ENCODE peak calls at places on chromosomes 12 and 14, in five cellular contexts. M is SK-N-SH, I is HepG2, D is GM12878, S is NT2/D1. N is an unnamed sample.

GRCh38 chr12:13039557-13039956 is 4.6 kb upstream of the FAM234B start:
- DNase-seq in S (no peak), M (no peak), D (no peak), I (no peak), N (no peak)

GRCh38 chr12:55742719-55743130 is at the start of gene GDF11:
- DNase-seq in D (no peak), S (no peak), I (peak; percentile 39), M (no peak), N (no peak)

GRCh38 chr14:74577948-74578275 is 34.1 kb downstream of the LTBP2 start:
- DNase-seq in M (no peak), S (no peak), I (no peak), D (no peak), N (no peak)

GRCh38 chr12:89695100-89695499 is 13.5 kb downstream of the ATP2B1 start:
- DNase-seq in I (no peak), S (no peak), D (no peak), M (no peak), N (no peak)

GRCh38 chr14:99543985-99544384 is 60.0 kb downstream of the CCDC85C start:
- DNase-seq in S (no peak), D (no peak), M (no peak), I (no peak), N (no peak)

GRCh38 chr14:76484355-76484754 is 108.4 kb downstream of the ESRRB start:
- DNase-seq in M (no peak), D (no peak), S (no peak), I (no peak), N (no peak)

GRCh38 chr12:54648265-54648664 is at the start of gene DCD:
- DNase-seq in M (no peak), D (no peak), S (no peak), I (no peak), N (no peak)

GRCh38 chr12:93163260-93164036 is 214.3 kb upstream of the NUDT4 start:
- DNase-seq in D (no peak), S (no peak), I (no peak), M (no peak), N (no peak)

GRCh38 chr14:93054006-93054405 is 61.7 kb downstream of the ITPK1 start:
- DNase-seq in M (no peak), D (no peak), I (no peak), S (no peak), N (no peak)

GRCh38 chr12:90250766-90251165 is 542.1 kb upstream of the ATP2B1 start:
- DNase-seq in S (no peak), D (no peak), M (no peak), I (no peak), N (no peak)

GRCh38 chr12:48336564-48336963 is 14.2 kb downstream of the ZNF641 start:
- DNase-seq in S (peak; percentile 3), I (no peak), D (no peak), M (no peak), N (no peak)

GRCh38 chr12:105874121-105874520 is 264.6 kb downstream of the NUAK1 start:
- DNase-seq in M (no peak), S (no peak), D (no peak), I (no peak), N (no peak)

GRCh38 chr12:52513736-52514135 is 6.5 kb downstream of the KRT5 start:
- DNase-seq in D (no peak), I (no peak), M (no peak), S (no peak), N (no peak)

GRCh38 chr12:100555722-100556121 is 17.8 kb upstream of the GAS2L3 start:
- DNase-seq in M (no peak), D (no peak), S (no peak), I (peak; percentile 72), N (no peak)

GRCh38 chr12:100553851-100554404 is 19.6 kb upstream of the GAS2L3 start:
- DNase-seq in S (no peak), D (no peak), M (no peak), I (peak; percentile 10), N (no peak)

GRCh38 chr12:100557357-100557756 is 16.1 kb upstream of the GAS2L3 start:
- DNase-seq in S (no peak), D (no peak), M (no peak), I (no peak), N (no peak)

DNA sequence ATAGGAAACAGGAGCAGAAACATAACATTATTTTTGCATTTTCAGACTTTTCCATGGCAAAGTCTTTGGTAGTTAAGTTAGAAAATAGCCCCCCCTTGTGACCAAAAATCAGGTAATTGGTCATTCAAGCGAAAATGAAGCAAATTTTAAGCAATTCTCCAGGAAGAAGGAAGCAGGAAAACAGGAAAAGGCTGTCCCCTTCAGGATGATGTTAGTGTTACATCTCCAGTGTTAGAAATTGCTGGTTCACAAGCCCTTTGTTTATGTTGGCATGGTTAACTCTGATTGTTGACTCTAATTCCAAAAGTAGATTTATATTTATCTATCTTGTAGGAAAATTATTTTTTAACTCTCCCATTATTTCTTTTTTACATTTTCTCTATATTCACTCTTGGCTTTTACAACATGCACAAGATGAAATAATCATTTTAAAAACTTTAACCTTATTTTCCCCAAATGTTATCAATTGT is 18.8 kb upstream of the GAS2L3 start:
- DNase-seq in D (no peak), I (peak; percentile 88), S (peak; percentile 78), M (peak; percentile 77), N (peak; percentile 86)
- TF ChIP-seq YY1 in D (no peak), I (no peak), S (no peak), M (no peak), N (no peak)

DNA sequence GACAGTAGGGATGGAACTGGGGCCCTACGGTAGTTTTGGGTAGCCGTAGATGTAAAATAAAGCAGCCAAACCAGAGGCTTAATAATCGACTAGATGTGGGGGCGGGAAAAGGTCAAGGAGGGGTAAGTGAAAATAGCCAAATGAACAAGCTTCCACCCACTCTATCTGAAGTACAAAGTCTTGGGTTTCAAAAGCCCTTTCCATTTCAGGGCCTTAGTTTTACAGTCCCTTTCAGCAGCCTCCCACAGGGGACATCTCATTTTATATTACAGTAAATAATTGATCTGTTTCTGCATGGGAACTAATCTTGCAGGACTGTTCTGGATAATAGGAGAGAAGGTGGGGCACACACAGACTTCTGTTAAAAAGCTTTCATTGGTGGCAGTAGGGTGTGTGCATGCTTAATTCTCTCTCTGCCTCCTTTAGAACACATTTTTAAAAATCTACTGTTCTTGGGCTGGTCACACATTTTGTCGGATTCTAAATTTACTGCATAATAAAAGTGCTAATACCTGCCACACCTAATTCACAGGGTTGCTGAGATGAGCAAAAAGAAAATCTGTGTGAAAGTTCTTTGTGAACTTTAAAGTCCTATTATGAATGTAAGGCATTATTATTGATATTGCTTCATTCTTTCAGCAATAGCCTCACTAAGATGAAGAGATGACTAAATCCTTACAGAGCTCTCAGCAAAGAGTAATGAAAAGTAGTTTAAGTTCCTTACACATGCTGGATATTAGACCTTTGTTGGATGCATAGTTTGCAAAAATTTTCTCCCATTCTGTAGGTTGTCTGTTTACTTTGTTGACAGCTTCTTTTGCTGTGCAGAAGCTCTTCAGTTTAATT is 104.6 kb downstream of the ITPR2 start:
- DNase-seq in I (no peak), M (no peak), D (peak; percentile 76), S (no peak), N (no peak)
- TF ChIP-seq YY1 in I (no peak), M (no peak), D (no peak), S (no peak), N (no peak)

DNA sequence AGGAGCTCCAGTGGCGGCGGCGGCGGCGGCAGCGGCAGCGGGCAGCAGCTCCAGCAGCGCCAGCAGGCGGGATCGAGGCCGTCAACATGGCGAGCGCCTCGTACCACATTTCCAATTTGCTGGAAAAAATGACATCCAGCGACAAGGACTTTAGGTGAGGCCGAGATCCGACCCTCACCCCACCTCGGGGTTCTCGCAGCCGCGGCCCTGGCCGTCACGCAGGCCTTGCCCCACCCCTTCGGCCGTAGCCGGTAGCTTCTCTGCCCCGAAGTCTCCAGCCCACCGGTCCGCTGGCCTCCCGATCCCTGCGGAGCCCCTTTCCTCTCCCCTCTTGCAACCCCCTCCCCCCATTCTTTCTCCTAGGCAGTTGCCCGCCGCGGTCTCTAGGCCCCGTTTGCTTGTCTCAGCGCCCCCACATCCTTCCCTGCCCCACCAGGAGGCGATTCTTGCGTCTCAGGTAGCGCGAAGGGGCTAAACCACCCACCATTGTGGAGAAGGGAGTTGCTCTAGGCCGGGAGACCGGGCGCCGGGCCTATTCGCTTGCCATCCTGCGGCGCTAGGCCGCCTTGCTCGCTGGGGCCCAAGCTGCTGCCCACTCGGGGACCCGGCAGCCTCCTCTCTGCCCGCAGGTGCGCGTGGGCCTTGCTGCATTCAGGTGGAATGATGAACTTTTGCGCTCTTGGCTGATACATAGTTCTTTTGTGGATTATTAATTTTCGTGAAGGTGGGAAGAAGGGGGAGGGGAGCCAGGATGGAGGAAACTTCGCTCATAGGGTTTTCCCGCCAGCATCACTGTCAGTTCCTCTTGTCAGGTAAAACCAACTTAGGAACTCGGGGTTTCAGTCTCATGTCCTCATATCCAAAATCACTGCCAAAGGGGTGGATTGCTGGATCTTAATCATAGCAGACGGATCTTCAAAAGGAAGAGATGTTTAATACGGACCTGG is 747 bp downstream of the CAND1 start:
- DNase-seq in I (peak; percentile 15), S (peak; percentile 30), M (peak; percentile 72), D (no peak), N (no peak)
- TF ChIP-seq YY1 in I (no peak), S (no peak), M (no peak), D (peak; percentile 60), N (no peak)

GRCh38 chr14:40796168-40796567 is 810.5 kb upstream of the LRFN5 start:
- DNase-seq in I (no peak), M (no peak), D (no peak), S (no peak), N (no peak)
- TF ChIP-seq YY1 in I (no peak), M (no peak), D (no peak), S (no peak), N (no peak)

DNA sequence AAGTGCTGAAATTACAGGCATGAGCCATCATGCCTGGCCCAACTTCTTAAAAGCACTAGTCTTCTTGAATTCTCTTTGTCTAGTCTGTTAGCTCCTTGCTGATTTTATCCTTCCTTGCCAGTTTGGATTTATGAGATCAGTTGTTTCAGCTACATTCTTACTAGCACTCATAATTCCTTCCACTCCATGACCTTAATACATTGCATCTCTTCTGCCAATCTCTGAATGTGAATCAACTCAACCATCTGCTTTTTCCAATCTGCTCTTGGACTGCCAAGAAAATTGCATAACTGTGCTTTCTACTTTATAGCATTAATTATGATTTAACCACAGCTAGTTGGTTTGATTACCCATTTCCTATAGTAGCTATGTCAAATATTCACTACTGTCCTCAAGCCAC is 14.9 kb upstream of the HEATR5A start:
- DNase-seq in I (no peak), M (no peak), D (no peak), S (no peak), N (no peak)
- TF ChIP-seq YY1 in I (no peak), M (no peak), D (no peak), S (no peak), N (no peak)

DNA sequence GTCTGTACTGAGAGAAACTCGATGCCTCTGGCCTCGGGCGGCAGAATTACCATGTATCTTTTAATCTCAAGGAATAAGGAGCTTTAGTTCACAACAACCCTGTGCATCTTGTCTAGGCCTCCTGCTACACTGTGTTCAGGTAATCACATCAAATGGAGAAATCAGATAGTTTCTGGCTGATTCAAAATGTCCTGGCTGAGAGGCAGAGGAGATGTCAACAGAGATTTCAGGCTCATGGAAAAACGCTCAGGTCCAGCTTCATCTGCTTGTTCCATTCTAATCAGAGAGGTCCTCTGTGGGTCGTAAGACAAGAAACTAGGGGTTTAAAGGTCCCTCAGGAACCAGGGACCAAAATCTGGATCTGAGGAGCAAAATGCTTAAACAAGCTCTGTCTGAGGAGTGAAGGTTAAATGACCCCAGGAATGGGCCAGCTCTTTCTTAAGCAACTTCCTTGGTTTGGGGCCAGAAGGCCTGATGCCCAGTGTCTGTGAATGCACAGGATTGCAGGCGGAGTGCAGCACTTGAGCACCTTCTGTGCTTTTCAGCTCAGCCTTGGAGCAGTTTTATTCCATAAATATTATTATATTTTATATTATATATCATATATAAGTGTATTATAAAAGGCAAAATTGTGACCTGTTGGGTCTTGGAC is 170.2 kb upstream of the PRICKLE1 start:
- DNase-seq in S (no peak), D (no peak), I (no peak), M (no peak), N (no peak)
- TF ChIP-seq YY1 in S (no peak), D (no peak), I (no peak), M (no peak), N (no peak)

GRCh38 chr12:27193854-27194544 is 50.1 kb upstream of the STK38L start:
- DNase-seq in S (no peak), D (no peak), M (peak; percentile 45), I (no peak), N (no peak)
- TF ChIP-seq YY1 in S (no peak), D (no peak), M (no peak), I (no peak), N (no peak)

N was measured in HCT116.